ENCODE peak calls at places on chromosomes 11 and 22, in eight cellular contexts. O, N, E, H, V, D, W and K are unnamed samples.

GRCh38 chr11:63970902-63971301 is 3.5 kb upstream of the COX8A start:
- DNase-seq in V (no peak), O (no peak), E (no peak), N (no peak), D (no peak), W (no peak), H (no peak), K (no peak)

GRCh38 chr11:113663567-113663966 is 42.5 kb downstream of the TMPRSS5 start:
- DNase-seq in E (no peak), O (no peak), D (no peak), W (no peak), H (no peak), V (no peak), N (no peak), K (no peak)

GRCh38 chr11:112697371-112697770 is 263.8 kb upstream of the NCAM1 start:
- DNase-seq in O (no peak), W (no peak), D (no peak), N (no peak), H (no peak), E (no peak), V (no peak), K (no peak)

GRCh38 chr11:73034777-73035176 is 107.3 kb downstream of the FCHSD2 start:
- DNase-seq in V (no peak), N (no peak), W (no peak), O (no peak), D (no peak), H (no peak), E (no peak), K (no peak)

GRCh38 chr11:111449158-111449557 is 63.0 kb downstream of the BTG4 start:
- DNase-seq in O (no peak), V (no peak), N (peak), H (no peak), W (no peak), D (no peak), E (no peak), K (no peak)

GRCh38 chr11:125167954-125168821 is 3.6 kb downstream of the PKNOX2 start:
- DNase-seq in D (peak), V (no peak), H (peak), O (no peak), E (no peak), W (peak), N (peak), K (no peak)

GRCh38 chr11:40354121-40354520 is 1105.3 kb downstream of the LRRC4C start:
- DNase-seq in N (no peak), W (no peak), D (no peak), E (no peak), O (no peak), H (no peak), V (no peak), K (no peak)

GRCh38 chr22:47600791-47601400 is 838.4 kb downstream of the TBC1D22A start:
- DNase-seq in D (no peak), V (no peak), H (no peak), W (no peak), N (no peak), E (no peak), O (no peak), K (no peak)

GRCh38 chr11:132925825-132926469 is 606.4 kb downstream of the OPCML start:
- DNase-seq in N (no peak), O (no peak), D (no peak), H (no peak), W (no peak), V (no peak), E (no peak), K (no peak)

GRCh38 chr22:24217384-24217783 is 27.5 kb downstream of the GGT5 start:
- DNase-seq in H (no peak), V (no peak), W (no peak), E (no peak), O (no peak), D (no peak), N (no peak), K (no peak)

GRCh38 chr22:31099386-31099785 is 8.0 kb downstream of the SELENOM start:
- DNase-seq in O (no peak), E (no peak), W (no peak), H (no peak), D (no peak), N (peak), V (no peak), K (no peak)

GRCh38 chr11:11075515-11076171 is 217.8 kb upstream of the ZBED5 start:
- DNase-seq in N (no peak), H (no peak), O (no peak), V (no peak), D (no peak), W (peak), E (no peak), K (no peak)

GRCh38 chr11:114257621-114258558 is 38.3 kb upstream of the NNMT start:
- DNase-seq in V (no peak), O (no peak), D (peak), W (peak), N (peak), H (no peak), E (peak), K (no peak)

GRCh38 chr11:6323291-6323905 is 3.1 kb upstream of the CAVIN3 start:
- DNase-seq in V (no peak), N (no peak), H (peak), O (no peak), D (no peak), W (no peak), E (no peak), K (no peak)

GRCh38 chr11:95453616-95454118 is 222.7 kb upstream of the SESN3 start:
- DNase-seq in W (no peak), E (no peak), H (peak), V (peak), N (peak), D (peak), O (no peak), K (no peak)

GRCh38 chr22:21811982-21812381 is 55.5 kb downstream of the MAPK1 start:
- DNase-seq in H (no peak), D (no peak), V (no peak), N (no peak), E (no peak), O (no peak), W (no peak), K (no peak)

GRCh38 chr11:1162498-1163311 is 5.0 kb downstream of the MUC5AC start:
- DNase-seq in V (no peak), H (peak), W (no peak), N (no peak), O (no peak), D (no peak), E (no peak), K (no peak)

GRCh38 chr22:40215266-40215665 is 37.5 kb downstream of the TNRC6B start:
- DNase-seq in D (no peak), V (peak), W (no peak), H (peak), E (peak), O (no peak), N (peak), K (no peak)

GRCh38 chr11:6544921-6545850 is 48.1 kb downstream of the DNHD1 start:
- DNase-seq in W (no peak), D (peak), H (peak), N (no peak), O (no peak), V (no peak), E (no peak), K (no peak)

GRCh38 chr11:61332266-61332822 is 561 bp downstream of the DDB1 start:
- DNase-seq in E (no peak), D (peak), O (no peak), H (no peak), W (peak), V (no peak), N (no peak), K (no peak)
- TF ChIP-seq CTCF in E (no peak), D (peak), O (no peak), H (no peak), W (no peak), V (no peak), N (no peak), K (no peak)

GRCh38 chr22:36912694-36913430 is 566 bp upstream of the CSF2RB start:
- DNase-seq in O (no peak), W (no peak), V (no peak), N (no peak), D (no peak), E (no peak), H (no peak), K (no peak)

GRCh38 chr22:36907464-36907863 is 6.0 kb upstream of the CSF2RB start:
- DNase-seq in D (no peak), V (no peak), W (no peak), H (no peak), N (no peak), O (no peak), E (no peak), K (no peak)

GRCh38 chr22:36911887-36912661 is 1.4 kb upstream of the CSF2RB start:
- DNase-seq in D (no peak), O (no peak), V (no peak), E (no peak), N (no peak), W (no peak), H (no peak), K (no peak)

GRCh38 chr22:36913431-36914382 is at the start of gene CSF2RB:
- DNase-seq in O (peak), V (peak), D (no peak), E (peak), H (peak), N (no peak), W (no peak), K (peak)

GRCh38 chr22:36910461-36910860 is 3.0 kb upstream of the CSF2RB start:
- DNase-seq in O (no peak), H (no peak), E (no peak), V (no peak), D (no peak), N (no peak), W (peak), K (no peak)
- H3K4me3 ChIP-seq in O (no peak), H (no peak), E (no peak), V (no peak), D (no peak), N (no peak), W (no peak), K (no peak)

GRCh38 chr11:18013790-18014507 is 1.1 kb upstream of the SERGEF start:
- DNase-seq in E (no peak), N (no peak), W (no peak), O (peak), D (peak), H (peak), V (no peak), K (no peak)
- TF ChIP-seq CTCF in E (no peak), N (no peak), W (no peak), O (no peak), D (no peak), H (no peak), V (no peak), K (no peak)

GRCh38 chr11:46766656-46767055 is 47.6 kb downstream of the F2 start:
- DNase-seq in W (no peak), E (no peak), D (no peak), N (no peak), H (no peak), V (no peak), O (no peak), K (no peak)

DNA sequence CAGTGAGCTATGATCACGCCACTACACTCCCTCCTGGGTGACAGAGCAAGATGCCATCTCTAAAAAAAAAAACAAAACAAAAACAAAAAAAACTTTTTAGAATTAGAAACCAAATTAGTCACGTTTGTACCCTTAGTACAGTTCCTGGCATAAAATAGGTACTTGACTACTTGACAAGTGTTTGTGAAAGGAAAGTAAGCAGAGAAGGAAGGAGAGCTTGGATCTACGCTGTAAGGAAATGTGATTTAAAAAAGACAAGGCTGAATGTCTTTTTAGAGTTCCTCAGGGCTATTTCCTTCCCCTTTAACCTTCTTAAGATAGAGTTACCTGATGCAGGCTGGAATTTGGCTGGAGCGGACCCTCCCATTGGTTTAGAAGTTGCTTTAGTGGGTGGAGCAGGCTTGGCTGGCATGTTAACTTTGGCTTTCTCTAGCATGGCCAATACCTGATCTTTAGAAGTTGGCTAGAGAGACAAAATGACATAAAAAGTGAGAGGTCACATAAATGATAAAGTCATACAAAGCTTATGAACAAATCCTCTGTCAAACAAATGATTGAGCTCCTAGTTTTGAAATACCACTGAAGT is 50.7 kb downstream of the F2 start:
- DNase-seq in H (no peak), O (no peak), W (no peak), V (no peak), D (no peak), N (no peak), E (no peak), K (no peak)
- H3K4me3 ChIP-seq in H (no peak), O (no peak), W (no peak), V (no peak), D (no peak), N (no peak), E (no peak), K (no peak)

GRCh38 chr22:29555065-29555644 is 1.6 kb upstream of the THOC5 start:
- DNase-seq in H (no peak), V (no peak), W (peak), E (no peak), O (peak), D (no peak), N (no peak), K (no peak)
- TF ChIP-seq CTCF in H (no peak), V (no peak), W (no peak), E (no peak), O (no peak), D (no peak), N (no peak), K (no peak)

GRCh38 chr22:43411981-43412807 is at the start of gene MPPED1:
- DNase-seq in O (no peak), W (no peak), H (no peak), D (no peak), V (no peak), N (no peak), E (no peak), K (no peak)
- H3K4me3 ChIP-seq in O (no peak), W (no peak), H (no peak), D (no peak), V (no peak), N (no peak), E (no peak), K (no peak)

DNA sequence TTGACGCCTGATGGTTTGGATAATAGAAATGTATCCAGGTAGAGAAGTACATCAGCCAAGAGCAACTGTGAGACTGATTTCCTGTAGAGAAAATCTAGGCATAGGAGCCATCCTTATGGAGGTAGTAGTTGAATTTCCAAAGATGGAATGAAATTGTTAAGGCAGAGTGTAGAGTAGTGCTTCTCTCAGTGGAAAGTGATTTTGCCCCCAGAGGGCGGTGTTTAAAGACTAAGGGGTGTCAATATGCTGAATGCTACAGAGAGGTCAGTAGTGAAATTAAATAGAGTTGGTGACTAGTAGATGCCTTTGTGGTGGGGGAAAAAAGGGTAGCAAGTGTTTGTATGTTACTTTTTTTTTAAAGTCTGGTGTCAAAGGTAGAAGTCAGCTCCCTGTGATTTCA is 54.5 kb downstream of the TRIM44 start:
- DNase-seq in N (no peak), V (no peak), O (no peak), D (no peak), E (no peak), H (no peak), W (no peak), K (no peak)
- TF ChIP-seq CTCF in N (no peak), V (no peak), O (no peak), D (peak), E (no peak), H (no peak), W (peak), K (peak)

GRCh38 chr22:42632096-42632495 is 8.3 kb downstream of the ATP5MGL start:
- DNase-seq in N (no peak), E (no peak), V (no peak), O (no peak), D (no peak), H (no peak), W (no peak), K (no peak)
- H3K4me3 ChIP-seq in N (no peak), E (no peak), V (no peak), O (no peak), D (no peak), H (no peak), W (no peak), K (no peak)

DNA sequence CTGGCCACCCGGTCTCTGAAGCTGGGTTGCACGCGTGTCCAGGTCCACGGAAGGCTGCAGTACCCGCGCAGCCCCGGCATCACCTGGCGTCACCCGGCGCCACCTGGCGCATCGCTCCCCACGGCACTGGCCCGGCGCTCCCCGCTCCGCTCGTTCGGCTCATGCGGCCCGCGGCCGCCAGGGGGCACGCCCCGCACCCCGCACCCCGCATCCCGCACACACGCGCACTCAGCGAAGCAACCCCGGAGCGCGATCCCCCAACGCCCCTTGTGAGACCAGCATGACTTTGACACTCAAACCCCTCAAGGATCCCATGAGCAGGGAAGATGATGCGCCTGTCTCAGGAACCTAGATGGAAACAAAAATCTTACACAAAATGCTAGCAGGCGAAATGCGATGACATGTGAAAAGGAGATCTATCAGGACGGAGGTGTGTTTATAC is 11.9 kb downstream of the B3GNT6 start:
- DNase-seq in H (peak), V (peak), D (no peak), W (no peak), O (peak), N (no peak), E (no peak), K (no peak)
- TF ChIP-seq CTCF in H (peak), V (peak), D (peak), W (peak), O (peak), N (peak), E (peak), K (peak)